ENCODE peak calls at places on chromosomes 12 and 14, in ten cellular contexts. T is WTC11; O is lung; P is cardiac muscle cell; S is fibroblast of pulmonary artery; D is fibroblast of the aortic adventitia; V is fibroblast of villous mesenchyme; I is cardiac fibroblast; Y is activated CD8-positive, alpha-beta T cell treated with anti-CD3 and anti-CD28 coated beads for 36 hours; F is A549. U is an unnamed sample.

GRCh38 chr12:77070382-77071294 is 5.3 kb upstream of the E2F7 start:
- DNase-seq in V (no peak), I (no peak), P (no peak), Y (no peak), S (no peak), D (no peak), O (no peak), F (no peak), T (no peak), U (no peak)

GRCh38 chr12:71356569-71356968 is 83.0 kb upstream of the LGR5 start:
- DNase-seq in V (no peak), T (no peak), Y (no peak), F (no peak), I (peak), O (no peak), S (peak), P (no peak), D (peak), U (no peak)

GRCh38 chr14:31934767-31935266 is 142.3 kb upstream of the ARHGAP5 start:
- DNase-seq in D (peak), P (peak), F (peak), Y (no peak), I (peak), T (peak), V (peak), S (peak), O (no peak), U (peak)

GRCh38 chr14:46651526-46652144 is at the start of gene RPL10L:
- DNase-seq in V (no peak), I (no peak), S (no peak), D (no peak), O (no peak), T (peak), F (peak), Y (peak), P (no peak), U (no peak)

GRCh38 chr12:50087995-50088394 is 2.9 kb downstream of the SMARCD1 start:
- DNase-seq in Y (no peak), I (peak), V (no peak), P (peak), O (no peak), S (peak), D (peak), T (no peak), F (no peak), U (no peak)

GRCh38 chr14:69056389-69056788 is 77.3 kb upstream of the ACTN1 start:
- DNase-seq in F (no peak), S (no peak), T (peak), P (no peak), V (peak), I (no peak), D (no peak), O (no peak), Y (peak), U (no peak)

GRCh38 chr14:50928002-50928635 is 16.2 kb downstream of the PYGL start:
- DNase-seq in F (no peak), P (peak), D (peak), S (peak), Y (no peak), V (peak), O (peak), I (peak), T (no peak), U (no peak)

GRCh38 chr14:100890451-100890850 is 13.1 kb downstream of the RTL1 start:
- DNase-seq in F (no peak), V (no peak), Y (no peak), P (no peak), D (no peak), O (no peak), I (no peak), S (no peak), T (no peak), U (no peak)

GRCh38 chr12:7431993-7432685 is 11.8 kb downstream of the CD163L1 start:
- DNase-seq in P (no peak), O (no peak), T (no peak), V (peak), I (peak), Y (no peak), S (no peak), F (no peak), D (no peak), U (no peak)

GRCh38 chr12:70733385-70733784 is 96.2 kb upstream of the PTPRB start:
- DNase-seq in V (peak), F (peak), T (no peak), P (peak), Y (peak), O (no peak), D (peak), I (peak), S (peak), U (peak)

GRCh38 chr12:57276935-57277563 is 26.1 kb upstream of the STAC3 start:
- DNase-seq in D (peak), V (peak), T (peak), F (peak), P (peak), O (no peak), Y (peak), I (peak), S (peak), U (no peak)
- TF ChIP-seq CTCF in D (peak), V (peak), T (no peak), F (peak), P (peak), O (no peak), Y (peak), I (peak), S (peak), U (peak)

DNA sequence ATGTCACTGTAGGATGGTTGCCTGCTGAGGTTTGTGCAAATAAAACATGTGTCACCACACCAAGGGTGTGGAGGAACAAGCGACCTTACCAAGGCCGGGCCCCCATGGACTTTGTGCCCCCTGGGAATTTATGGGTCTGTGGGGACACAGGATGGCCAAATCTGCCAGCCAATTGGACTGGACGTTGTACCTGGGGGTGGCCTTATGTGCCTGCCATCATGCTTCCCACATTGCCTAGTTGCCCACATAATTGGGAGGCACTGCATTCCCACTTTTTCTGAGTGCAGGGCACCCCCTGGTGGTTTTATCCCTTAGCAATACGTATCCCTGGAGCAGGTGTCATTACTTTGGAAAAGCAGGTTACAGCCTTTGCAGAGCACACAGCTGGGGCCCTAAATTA is 92.6 kb upstream of the TMPO start:
- DNase-seq in V (no peak), S (peak), D (no peak), Y (no peak), I (no peak), T (peak), O (no peak), P (no peak), F (peak), U (no peak)
- TF ChIP-seq CTCF in V (peak), S (peak), D (peak), Y (no peak), I (peak), T (peak), O (no peak), P (peak), F (peak), U (peak)

GRCh38 chr12:125949471-125949870 is 884.2 kb downstream of the AACS start:
- DNase-seq in T (no peak), F (no peak), I (no peak), Y (no peak), S (no peak), P (no peak), D (no peak), V (no peak), O (no peak), U (no peak)

DNA sequence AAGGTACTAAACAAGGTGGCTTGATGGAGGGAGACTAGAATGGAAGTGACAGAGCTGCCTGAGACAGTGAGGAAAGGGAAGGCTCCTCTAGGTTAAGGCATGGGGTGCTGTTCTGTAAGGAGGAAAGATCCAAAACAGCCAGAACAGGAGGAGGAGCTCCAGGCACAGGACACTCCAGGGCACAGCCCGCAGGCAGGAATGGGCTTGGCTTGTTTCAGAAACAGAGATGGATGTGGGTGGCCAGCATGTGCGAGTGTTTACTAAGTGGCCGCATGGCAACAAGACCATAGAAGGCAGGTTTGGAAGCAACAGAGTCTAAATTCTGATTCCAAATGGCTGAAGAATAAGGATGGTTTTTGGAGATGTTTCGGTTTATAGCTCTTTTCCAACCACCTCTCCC is 889.1 kb downstream of the AACS start:
- DNase-seq in O (no peak), D (no peak), T (no peak), F (no peak), V (no peak), P (no peak), Y (no peak), S (no peak), I (no peak), U (no peak)
- TF ChIP-seq CTCF in O (no peak), D (no peak), T (no peak), F (no peak), V (no peak), P (no peak), Y (no peak), S (no peak), I (no peak), U (no peak)

GRCh38 chr14:60972295-60972694 is 8.6 kb downstream of the TRMT5 start:
- DNase-seq in S (no peak), Y (no peak), I (no peak), F (no peak), D (no peak), V (no peak), O (no peak), P (no peak), T (no peak), U (no peak)
- TF ChIP-seq CTCF in S (no peak), Y (no peak), I (no peak), F (no peak), D (no peak), V (no peak), O (no peak), P (no peak), T (no peak), U (no peak)

U was measured in neural crest cell.